ENCODE peak calls at places on chromosome 12, in eight cellular contexts. I, V, R, L, A, C, W and Q are unnamed samples.

GRCh38 chr12:10365716-10366433 is 24.0 kb downstream of the KLRK1 start:
- DNase-seq in I (no peak), V (no peak), R (no peak), L (peak), A (peak), C (no peak), W (peak), Q (peak)

GRCh38 chr12:70920891-70921290 is 353 bp upstream of the PTPRR start:
- DNase-seq in I (no peak), V (no peak), R (no peak), L (no peak), A (no peak), C (no peak), W (no peak), Q (peak)

GRCh38 chr12:104733717-104734175 is 224.3 kb downstream of the SLC41A2 start:
- DNase-seq in I (no peak), V (no peak), R (no peak), L (no peak), A (no peak), C (no peak), W (peak), Q (no peak)

GRCh38 chr12:627285-627684 is 36.0 kb downstream of the NINJ2 start:
- DNase-seq in I (no peak), V (no peak), R (no peak), L (no peak), A (no peak), C (no peak), W (no peak), Q (no peak)

GRCh38 chr12:32369202-32369601 is 30.2 kb upstream of the FGD4 start:
- DNase-seq in I (no peak), V (no peak), R (no peak), L (no peak), A (no peak), C (no peak), W (no peak), Q (no peak)

GRCh38 chr12:131675126-131676080 is 35.5 kb upstream of the SFSWAP start:
- DNase-seq in I (no peak), V (no peak), R (no peak), L (no peak), A (no peak), C (no peak), W (no peak), Q (no peak)

GRCh38 chr12:114096461-114096860 is 130.3 kb upstream of the RBM19 start:
- DNase-seq in I (no peak), V (no peak), R (no peak), L (no peak), A (peak), C (no peak), W (no peak), Q (no peak)

GRCh38 chr12:6058481-6059161 is 65.8 kb downstream of the VWF start:
- DNase-seq in I (no peak), V (no peak), R (no peak), L (no peak), A (no peak), C (no peak), W (no peak), Q (no peak)

GRCh38 chr12:48781750-48782456 is 7.0 kb downstream of the ADCY6 start:
- DNase-seq in I (no peak), V (no peak), R (no peak), L (no peak), A (no peak), C (no peak), W (no peak), Q (no peak)

GRCh38 chr12:89756100-89756637 is 47.5 kb upstream of the ATP2B1 start:
- DNase-seq in I (no peak), V (no peak), R (no peak), L (no peak), A (no peak), C (no peak), W (no peak), Q (no peak)

GRCh38 chr12:39824505-39825198 is 205.0 kb upstream of the ABCD2 start:
- DNase-seq in I (no peak), V (no peak), R (no peak), L (peak), A (no peak), C (no peak), W (no peak), Q (peak)

GRCh38 chr12:27979145-27979544 is 6.6 kb upstream of the PTHLH start:
- DNase-seq in I (no peak), V (no peak), R (no peak), L (peak), A (peak), C (no peak), W (no peak), Q (no peak)

GRCh38 chr12:38906482-38907170 is 1.2 kb upstream of the CPNE8 start:
- DNase-seq in I (peak), V (peak), R (peak), L (peak), A (peak), C (peak), W (no peak), Q (peak)

GRCh38 chr12:126898562-126898961 is 1368.4 kb upstream of the TMEM132C start:
- DNase-seq in I (no peak), V (no peak), R (no peak), L (no peak), A (no peak), C (no peak), W (no peak), Q (no peak)